ENCODE peak calls at places on chromosome 13, in seven cellular contexts. D is CD4-positive, CD25-positive, alpha-beta regulatory T cell; R is uterus; O is left ventricle myocardium inferior; J is effector memory CD4-positive, alpha-beta T cell; E is body of pancreas; I is thoracic aorta. Y is an unnamed sample. For H3K4me1 and H3K36me3, the result is how much of the 10 kb centered on the place peaks cover.

GRCh38 chr13:31538067-31539042 is 201.0 kb upstream of the RXFP2 start:
- DNase-seq in E (no peak), O (no peak), R (no peak), D (no peak), I (no peak), J (no peak), Y (peak)

GRCh38 chr13:36685912-36686311 is 12.1 kb downstream of the SERTM1 start:
- DNase-seq in R (no peak), D (no peak), E (no peak), I (no peak), J (no peak), O (no peak), Y (no peak)

GRCh38 chr13:104140557-104140956 is 1074.3 kb upstream of the SLC10A2 start:
- DNase-seq in E (no peak), I (no peak), J (no peak), D (no peak), R (no peak), O (no peak), Y (no peak)

GRCh38 chr13:36875955-36876354 is 44.1 kb downstream of the SMAD9 start:
- DNase-seq in O (no peak), E (no peak), D (no peak), I (no peak), R (no peak), J (no peak), Y (no peak)

GRCh38 chr13:41813426-41813825 is 147.5 kb downstream of the VWA8 start:
- DNase-seq in D (no peak), J (no peak), E (no peak), I (no peak), O (no peak), R (no peak), Y (no peak)

GRCh38 chr13:105908581-105908980 is 626.9 kb downstream of the EFNB2 start:
- DNase-seq in I (no peak), D (peak), O (no peak), R (no peak), J (no peak), E (no peak), Y (no peak)

GRCh38 chr13:25192052-25192451 is 20.0 kb upstream of the AMER2 start:
- DNase-seq in R (no peak), D (no peak), E (no peak), J (no peak), O (no peak), I (no peak), Y (no peak)

GRCh38 chr13:37656247-37656940 is 57.8 kb upstream of the POSTN start:
- DNase-seq in O (no peak), J (no peak), D (no peak), I (no peak), E (no peak), R (no peak), Y (peak)

GRCh38 chr13:20354722-20355121 is 122.6 kb upstream of the GJB6 start:
- DNase-seq in E (no peak), D (no peak), O (no peak), I (no peak), R (no peak), J (no peak), Y (no peak)

GRCh38 chr13:101150998-101151397 is 265.3 kb downstream of the NALCN start:
- DNase-seq in D (no peak), R (no peak), O (no peak), E (no peak), J (no peak), I (no peak), Y (no peak)

GRCh38 chr13:30119476-30119875 is 187.9 kb downstream of the KATNAL1 start:
- DNase-seq in D (peak), J (no peak), R (peak), E (no peak), O (no peak), I (no peak), Y (no peak)

GRCh38 chr13:108102771-108103170 is 112.6 kb downstream of the LIG4 start:
- DNase-seq in E (no peak), J (no peak), D (no peak), I (no peak), O (no peak), R (no peak), Y (no peak)

GRCh38 chr13:65638572-65639168 is 1591.5 kb downstream of the PCDH9 start:
- DNase-seq in O (no peak), R (no peak), E (no peak), J (no peak), I (no peak), D (peak), Y (no peak)

GRCh38 chr13:72567566-72567965 is 159.9 kb downstream of the MZT1 start:
- DNase-seq in I (no peak), E (no peak), D (no peak), R (no peak), J (no peak), O (no peak), Y (no peak)

GRCh38 chr13:38530492-38530891 is 156.4 kb upstream of the FREM2 start:
- DNase-seq in I (no peak), J (no peak), O (no peak), R (no peak), D (no peak), E (no peak), Y (no peak)

GRCh38 chr13:60790620-60791019 is 393.6 kb downstream of the TDRD3 start:
- DNase-seq in E (no peak), O (no peak), R (peak), D (no peak), J (no peak), I (no peak), Y (no peak)

GRCh38 chr13:75910591-75910990 is 274.5 kb downstream of the LMO7 start:
- DNase-seq in D (no peak), O (no peak), I (no peak), E (no peak), J (no peak), R (no peak), Y (no peak)

GRCh38 chr13:111911754-111912452 is 155.0 kb upstream of the SOX1 start:
- DNase-seq in O (no peak), I (no peak), J (no peak), E (no peak), R (no peak), D (no peak), Y (no peak)

GRCh38 chr13:59906413-59907027 is 257.2 kb downstream of the DIAPH3 start:
- DNase-seq in I (no peak), D (peak), R (no peak), O (no peak), E (no peak), J (no peak), Y (no peak)

GRCh38 chr13:61765940-61766666 is 350.5 kb upstream of the PCDH20 start:
- DNase-seq in O (no peak), I (no peak), R (no peak), J (no peak), E (no peak), D (no peak), Y (no peak)

GRCh38 chr13:113147206-113147605 is 11.2 kb upstream of the PROZ start:
- DNase-seq in E (no peak), R (no peak), J (no peak), O (no peak), I (no peak), D (no peak), Y (no peak)

GRCh38 chr13:51364404-51365008 is 25.0 kb downstream of the SERPINE3 start:
- DNase-seq in J (no peak), R (no peak), E (no peak), D (no peak), I (no peak), O (no peak), Y (no peak)

GRCh38 chr13:101514695-101515275 is 62.3 kb downstream of the ITGBL1 start:
- DNase-seq in I (no peak), D (peak), R (no peak), O (no peak), J (no peak), E (peak), Y (no peak)

GRCh38 chr13:92553470-92554114 is 673.0 kb upstream of the GPC6 start:
- DNase-seq in D (no peak), O (no peak), R (no peak), I (no peak), J (no peak), E (no peak), Y (no peak)

GRCh38 chr13:22800726-22801401 is 379.9 kb upstream of the SGCG start:
- DNase-seq in I (no peak), O (peak), D (no peak), J (no peak), E (no peak), R (no peak), Y (no peak)

GRCh38 chr13:24301911-24302310 is 7.5 kb upstream of the C1QTNF9 start:
- DNase-seq in J (no peak), E (no peak), I (no peak), O (no peak), D (no peak), R (no peak), Y (no peak)

GRCh38 chr13:25860862-25861261 is 191.0 kb downstream of the SHISA2 start:
- DNase-seq in E (no peak), O (no peak), J (no peak), D (no peak), R (no peak), I (no peak), Y (no peak)

GRCh38 chr13:69194130-69194529 is 913.5 kb upstream of the ATXN8OS start:
- DNase-seq in R (no peak), O (no peak), I (no peak), D (no peak), J (no peak), E (no peak), Y (no peak)
- H3K4me1 ChIP-seq in R (under half), O (under half), I (under half), D (under half), J (under half), E (under half), Y (under half)

GRCh38 chr13:110664074-110664473 is 41.8 kb downstream of the CARS2 start:
- DNase-seq in I (no peak), O (no peak), D (no peak), E (no peak), J (no peak), R (no peak), Y (no peak)

GRCh38 chr13:110664673-110665072 is 41.2 kb downstream of the CARS2 start:
- DNase-seq in J (no peak), D (no peak), I (no peak), E (no peak), O (no peak), R (no peak), Y (no peak)

GRCh38 chr13:110663044-110663443 is 42.9 kb downstream of the CARS2 start:
- DNase-seq in D (no peak), E (no peak), R (no peak), J (no peak), I (no peak), O (no peak), Y (no peak)

GRCh38 chr13:110662105-110662504 is 43.8 kb downstream of the CARS2 start:
- DNase-seq in O (no peak), I (no peak), D (no peak), J (no peak), R (no peak), E (no peak), Y (no peak)

GRCh38 chr13:110663491-110663890 is 42.4 kb downstream of the CARS2 start:
- DNase-seq in R (no peak), O (no peak), E (no peak), I (no peak), D (no peak), J (no peak), Y (no peak)
- H3K36me3 ChIP-seq in R (under half), O (half or more), E (under half), I (under half), D (half or more), J (half or more), Y (half or more)

GRCh38 chr13:99336750-99337149 is 29.6 kb upstream of the GPR183 start:
- DNase-seq in J (no peak), E (no peak), I (no peak), O (no peak), R (no peak), D (no peak), Y (no peak)
- H3K4me1 ChIP-seq in J (under half), E (under half), I (under half), O (under half), R (under half), D (under half), Y (under half)

DNA sequence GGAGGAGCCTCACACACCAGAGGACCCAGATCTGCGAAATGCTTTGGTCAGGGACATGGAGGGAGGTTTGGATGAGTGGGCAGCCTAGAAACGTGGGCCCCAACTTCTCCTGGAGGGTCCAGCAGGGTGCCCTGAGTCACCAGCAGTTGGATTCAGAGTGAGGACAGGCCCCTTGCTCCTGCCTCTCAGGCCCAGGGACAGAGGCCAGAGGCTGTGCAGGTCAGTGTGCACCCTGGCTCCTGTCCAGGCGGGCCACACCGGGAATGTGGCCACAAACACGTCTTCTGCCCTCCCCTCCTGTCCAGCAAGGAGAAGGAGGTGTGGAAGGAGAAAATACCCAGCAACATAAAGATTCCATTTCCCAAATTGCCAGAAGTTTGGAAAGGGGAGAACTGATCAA is 19.4 kb downstream of the IRS2 start:
- DNase-seq in R (no peak), O (no peak), J (no peak), E (no peak), I (no peak), D (no peak), Y (no peak)
- H3K36me3 ChIP-seq in R (under half), O (under half), J (under half), E (under half), I (under half), D (under half), Y (half or more)